ENCODE peak calls at places on chromosomes 3 and 15, in five cellular contexts. S, B, Q, I and E are unnamed samples. For H3K9me3, the result is how much of the 10 kb centered on the place peaks cover.

GRCh38 chr3:13110678-13111116 is 37.5 kb upstream of the IQSEC1 start:
- DNase-seq in S (peak), B (peak), Q (no peak), I (no peak), E (no peak)

GRCh38 chr3:36480916-36481648 is 100.8 kb downstream of the STAC start:
- DNase-seq in S (no peak), B (no peak), Q (no peak), I (no peak), E (no peak)

GRCh38 chr3:124272611-124273151 is 280.8 kb upstream of the ROPN1 start:
- DNase-seq in S (no peak), B (no peak), Q (no peak), I (no peak), E (no peak)

GRCh38 chr3:129597087-129597791 is 9.2 kb downstream of the PLXND1 start:
- DNase-seq in S (no peak), B (no peak), Q (no peak), I (no peak), E (no peak)

GRCh38 chr3:3126477-3127431 is at the start of gene TRNT1:
- DNase-seq in S (peak), B (peak), Q (peak), I (peak), E (no peak)

GRCh38 chr3:19937459-19938362 is 3.7 kb upstream of the EFHB start:
- DNase-seq in S (no peak), B (no peak), Q (no peak), I (peak), E (no peak)

GRCh38 chr3:122660575-122660974 is 20.1 kb upstream of the PARP14 start:
- DNase-seq in S (no peak), B (no peak), Q (no peak), I (peak), E (no peak)

GRCh38 chr3:58029842-58030584 is 21.8 kb downstream of the FLNB start:
- DNase-seq in S (no peak), B (peak), Q (no peak), I (no peak), E (no peak)

GRCh38 chr3:54271118-54271517 is 148.8 kb downstream of the CACNA2D3 start:
- DNase-seq in S (no peak), B (no peak), Q (no peak), I (no peak), E (no peak)

GRCh38 chr3:18812316-18812715 is 336.0 kb upstream of the KCNH8 start:
- DNase-seq in S (no peak), B (no peak), Q (no peak), I (no peak), E (no peak)

GRCh38 chr15:60343221-60343970 is 54.4 kb downstream of the ANXA2 start:
- DNase-seq in S (no peak), B (no peak), Q (no peak), I (no peak), E (no peak)

GRCh38 chr3:134084230-134084950 is 54.7 kb upstream of the SLCO2A1 start:
- DNase-seq in S (no peak), B (peak), Q (no peak), I (no peak), E (no peak)

GRCh38 chr3:146640361-146640760 is 35.2 kb upstream of the PLSCR5 start:
- DNase-seq in S (no peak), B (no peak), Q (no peak), I (no peak), E (no peak)

GRCh38 chr15:27845535-27846369 is 253.4 kb downstream of the OCA2 start:
- DNase-seq in S (no peak), B (no peak), Q (no peak), I (no peak), E (peak)
- H3K9me3 ChIP-seq in S (under half), B (under half), Q (under half), I (under half), E (under half)

GRCh38 chr3:172258616-172259015 is 189.6 kb downstream of the GHSR start:
- DNase-seq in S (no peak), B (no peak), Q (no peak), I (no peak), E (no peak)
- H3K27ac ChIP-seq in S (no peak), B (no peak), Q (peak), I (peak), E (peak)

GRCh38 chr3:87270908-87271727 is 5.3 kb downstream of the POU1F1 start:
- DNase-seq in S (no peak), B (no peak), Q (no peak), I (no peak), E (no peak)
- TF ChIP-seq POLR2AphosphoS5 in S (no peak), B (peak), Q (no peak), I (no peak), E (no peak)

GRCh38 chr15:56393277-56393676 is 28.1 kb downstream of the TEX9 start:
- DNase-seq in S (no peak), B (no peak), Q (no peak), I (no peak), E (no peak)
- H3K9me3 ChIP-seq in S (under half), B (under half), Q (under half), I (under half), E (under half)